ENCODE peak calls at places on chromosomes 11 and 22, in eight cellular contexts. F is pons, Y is nucleus accumbens, K is nephron progenitor cell, B is foreskin fibroblast, X is iris pigment epithelial cell, M is breast epithelium, E is left lung. V is an unnamed sample.

GRCh38 chr11:110409174-110409573 is 20.6 kb upstream of the FDX1 start:
- DNase-seq in K (no peak), F (no peak), E (no peak), M (no peak), X (peak), B (peak), Y (no peak), V (no peak)

GRCh38 chr11:109978895-109979294 is 114.3 kb upstream of the ZC3H12C start:
- DNase-seq in X (peak), E (no peak), K (no peak), Y (no peak), B (peak), F (no peak), M (no peak), V (no peak)

GRCh38 chr11:44595964-44596381 is 30.5 kb downstream of the CD82 start:
- DNase-seq in B (no peak), Y (peak), X (no peak), K (no peak), E (no peak), M (peak), F (peak), V (peak)

GRCh38 chr11:73680687-73681086 is 34.3 kb downstream of the PLEKHB1 start:
- DNase-seq in M (no peak), K (no peak), E (no peak), Y (no peak), F (no peak), B (no peak), X (peak), V (no peak)

GRCh38 chr11:63613517-63614135 is 607 bp downstream of the PLAAT3 start:
- DNase-seq in X (no peak), M (no peak), B (peak), F (peak), Y (peak), K (peak), E (peak), V (peak)

GRCh38 chr11:121716060-121716459 is 263.3 kb upstream of the SORL1-AS1 start:
- DNase-seq in B (peak), Y (no peak), X (peak), F (no peak), E (no peak), K (no peak), M (no peak), V (no peak)

GRCh38 chr11:370087-370941 is 1.0 kb downstream of the B4GALNT4 start:
- DNase-seq in X (no peak), Y (no peak), B (no peak), M (no peak), F (no peak), K (peak), E (peak), V (peak)

GRCh38 chr11:33256031-33256807 is 962 bp upstream of the HIPK3 start:
- DNase-seq in Y (no peak), K (no peak), B (peak), E (peak), X (peak), F (peak), M (no peak), V (no peak)

GRCh38 chr11:73298233-73298632 is 9.8 kb upstream of the ARHGEF17 start:
- DNase-seq in Y (no peak), B (no peak), F (no peak), M (no peak), E (no peak), K (no peak), X (no peak), V (no peak)

GRCh38 chr22:38135133-38135706 is 24.7 kb upstream of the BAIAP2L2 start:
- DNase-seq in Y (no peak), E (no peak), B (peak), F (no peak), K (no peak), M (no peak), X (peak), V (no peak)

GRCh38 chr22:42145175-42145574 is 14.6 kb upstream of the CYP2D6 start:
- DNase-seq in B (no peak), X (peak), M (no peak), E (no peak), K (no peak), Y (no peak), F (no peak), V (no peak)

GRCh38 chr11:115153135-115153534 is 351.1 kb downstream of the CADM1 start:
- DNase-seq in E (no peak), M (no peak), Y (no peak), X (peak), B (no peak), K (no peak), F (no peak), V (no peak)

GRCh38 chr11:66677599-66678375 is at the start of gene RBM4B:
- DNase-seq in F (peak), Y (peak), E (peak), M (peak), B (peak), K (peak), X (peak), V (peak)

GRCh38 chr11:15194671-15195415 is 80.1 kb downstream of the INSC start:
- DNase-seq in K (no peak), B (peak), F (no peak), E (no peak), X (no peak), M (no peak), Y (no peak), V (no peak)

GRCh38 chr22:22558071-22558971 is 744 bp downstream of the PRAME start:
- DNase-seq in E (no peak), F (no peak), B (no peak), X (no peak), Y (no peak), K (no peak), M (no peak), V (no peak)

GRCh38 chr11:99773646-99774045 is 752.9 kb downstream of the CNTN5 start:
- DNase-seq in M (no peak), Y (no peak), B (no peak), K (no peak), F (no peak), E (no peak), X (peak), V (no peak)

GRCh38 chr11:70462818-70463477 is 64.6 kb downstream of the CTTN start:
- DNase-seq in M (no peak), Y (no peak), B (no peak), X (no peak), E (no peak), F (no peak), K (no peak), V (no peak)

GRCh38 chr11:64723907-64724862 is 1.2 kb upstream of the NRXN2 start:
- DNase-seq in M (no peak), E (peak), X (no peak), F (no peak), B (no peak), Y (no peak), K (no peak), V (no peak)

GRCh38 chr11:68300076-68300830 is 12.1 kb upstream of the LRP5 start:
- DNase-seq in B (no peak), Y (no peak), E (no peak), F (no peak), M (no peak), K (no peak), X (no peak), V (no peak)

GRCh38 chr11:62792193-62792575 is 378 bp upstream of the TMEM223 start:
- DNase-seq in K (peak), X (no peak), B (no peak), F (no peak), Y (no peak), E (no peak), M (no peak), V (no peak)

GRCh38 chr11:44805596-44805995 is 78.8 kb downstream of the TSPAN18 start:
- DNase-seq in E (no peak), F (no peak), X (no peak), Y (no peak), B (no peak), M (no peak), K (no peak), V (no peak)

GRCh38 chr11:77065878-77066228 is 918 bp upstream of the CAPN5 start:
- DNase-seq in E (no peak), F (no peak), Y (no peak), B (peak), K (peak), M (peak), X (peak), V (no peak)

GRCh38 chr11:47318166-47318565 is 34.3 kb downstream of the MYBPC3 start:
- DNase-seq in M (no peak), K (no peak), X (no peak), E (no peak), B (no peak), Y (no peak), F (no peak), V (no peak)

GRCh38 chr11:69920500-69921428 is 101.5 kb upstream of the FGF3 start:
- DNase-seq in X (no peak), K (peak), E (peak), Y (no peak), M (no peak), F (no peak), B (no peak), V (no peak)

GRCh38 chr11:86743223-86744118 is 56.9 kb upstream of the PRSS23 start:
- DNase-seq in B (peak), X (peak), K (no peak), E (no peak), M (peak), Y (no peak), F (no peak), V (no peak)

GRCh38 chr11:58576792-58577440 is 1.3 kb upstream of the LPXN start:
- DNase-seq in F (peak), B (peak), Y (no peak), E (no peak), X (peak), K (no peak), M (no peak), V (no peak)

GRCh38 chr22:28146401-28147304 is 227.6 kb upstream of the PITPNB start:
- DNase-seq in Y (no peak), M (no peak), X (peak), F (peak), K (no peak), B (peak), E (no peak), V (no peak)

GRCh38 chr11:84398017-84398626 is 1112.0 kb upstream of the CCDC90B start:
- DNase-seq in X (peak), B (no peak), F (peak), M (no peak), K (no peak), Y (no peak), E (no peak), V (no peak)

GRCh38 chr11:16347928-16348685 is 8.2 kb downstream of the SOX6 start:
- DNase-seq in M (no peak), F (no peak), E (no peak), Y (no peak), B (peak), K (no peak), X (no peak), V (no peak)

GRCh38 chr22:38243007-38243775 is 29.6 kb downstream of the TMEM184B start:
- DNase-seq in E (no peak), B (peak), M (no peak), K (peak), X (peak), Y (peak), F (peak), V (no peak)

GRCh38 chr22:32444068-32444467 is 20.2 kb downstream of the BPIFC start:
- DNase-seq in M (no peak), K (no peak), Y (no peak), E (no peak), B (peak), F (no peak), X (peak), V (no peak)

V was measured in frontal cortex.